ENCODE peak calls at places on chromosomes 16 and 17, in ten cellular contexts. E, U, R, P, Y, J, V, S, Z and T are unnamed samples.

GRCh38 chr16:19437280-19437679 is 19.6 kb downstream of the TMC5 start:
- DNase-seq in E (no peak), Z (no peak), U (no peak), R (no peak), P (no peak), J (no peak), V (no peak), S (no peak), Y (no peak), T (no peak)

GRCh38 chr16:70418274-70418992 is 20.5 kb downstream of the ST3GAL2 start:
- DNase-seq in U (no peak), P (no peak), Z (no peak), E (peak; percentile 78), S (no peak), R (no peak), J (no peak), Y (no peak), V (no peak), T (no peak)

GRCh38 chr17:50037321-50038107 is 18.4 kb upstream of the ITGA3 start:
- DNase-seq in Z (peak; percentile 92), J (peak; percentile 88), P (no peak), R (no peak), E (no peak), Y (peak; percentile 62), U (no peak), S (no peak), V (peak; percentile 77), T (no peak)

GRCh38 chr17:68199837-68200688 is 47.8 kb upstream of the AMZ2 start:
- DNase-seq in Z (no peak), Y (no peak), P (no peak), U (no peak), R (no peak), S (no peak), J (no peak), V (no peak), E (no peak), T (no peak)

GRCh38 chr17:57480438-57481196 is 224.3 kb downstream of the MSI2 start:
- DNase-seq in V (no peak), R (no peak), Z (peak; percentile 55), Y (peak; percentile 19), E (no peak), P (peak; percentile 40), U (no peak), S (no peak), J (peak; percentile 80), T (no peak)

GRCh38 chr16:58843675-58844074 is 109.6 kb upstream of the GOT2 start:
- DNase-seq in J (peak; percentile 53), R (no peak), P (no peak), U (no peak), S (no peak), V (peak; percentile 60), Y (no peak), E (no peak), Z (peak; percentile 7), T (no peak)

GRCh38 chr16:1443403-1443973 is 868 bp downstream of the CCDC154 start:
- DNase-seq in E (no peak), Y (no peak), U (no peak), P (no peak), J (no peak), Z (no peak), S (no peak), R (no peak), V (no peak), T (no peak)

GRCh38 chr16:67606632-67607031 is 38.3 kb upstream of the CARMIL2 start:
- DNase-seq in Y (no peak), Z (peak; percentile 21), U (no peak), R (no peak), S (no peak), E (no peak), V (no peak), P (no peak), J (no peak), T (no peak)

GRCh38 chr17:29071303-29071702 is 28.4 kb downstream of the PIPOX start:
- DNase-seq in S (no peak), Y (no peak), P (no peak), J (no peak), V (no peak), U (no peak), E (no peak), R (no peak), Z (no peak), T (no peak)

GRCh38 chr16:74700206-74701040 is at the start of gene MLKL:
- DNase-seq in V (peak; percentile 66), J (peak; percentile 41), R (no peak), P (no peak), Z (peak; percentile 60), U (peak; percentile 57), E (peak; percentile 77), S (peak; percentile 43), Y (peak; percentile 29), T (peak; percentile 60)
- TF ChIP-seq CTCF in V (no peak), J (peak; percentile 1), R (no peak), P (no peak), Z (no peak), U (no peak), E (peak; percentile 43), S (no peak), Y (peak; percentile 29), T (no peak)

GRCh38 chr16:11967195-11967911 is 2.3 kb downstream of the TNFRSF17 start:
- DNase-seq in R (no peak), U (no peak), Z (no peak), Y (no peak), P (no peak), S (no peak), J (no peak), E (no peak), V (no peak), T (no peak)

GRCh38 chr16:11976850-11977205 is 294 bp downstream of the SNX29 start:
- DNase-seq in E (no peak), J (no peak), V (no peak), R (no peak), S (no peak), Z (no peak), Y (no peak), P (no peak), U (no peak), T (no peak)

GRCh38 chr16:11973065-11973464 is 3.5 kb upstream of the SNX29 start:
- DNase-seq in J (no peak), P (no peak), U (no peak), E (no peak), S (no peak), Z (no peak), R (no peak), Y (no peak), V (no peak), T (no peak)

GRCh38 chr16:11968577-11968976 is 3.6 kb downstream of the TNFRSF17 start:
- DNase-seq in E (no peak), V (no peak), S (no peak), P (no peak), U (no peak), R (no peak), Y (no peak), Z (no peak), J (no peak), T (no peak)

GRCh38 chr16:11972128-11972527 is 4.4 kb upstream of the SNX29 start:
- DNase-seq in R (no peak), P (no peak), S (no peak), E (peak; percentile 67), Z (no peak), Y (no peak), V (peak; percentile 50), U (peak; percentile 18), J (peak; percentile 62), T (no peak)
- TF ChIP-seq CTCF in R (peak; percentile 43), P (peak; percentile 28), S (no peak), E (peak; percentile 65), Z (no peak), Y (no peak), V (peak; percentile 31), U (no peak), J (peak; percentile 62), T (peak; percentile 28)

DNA sequence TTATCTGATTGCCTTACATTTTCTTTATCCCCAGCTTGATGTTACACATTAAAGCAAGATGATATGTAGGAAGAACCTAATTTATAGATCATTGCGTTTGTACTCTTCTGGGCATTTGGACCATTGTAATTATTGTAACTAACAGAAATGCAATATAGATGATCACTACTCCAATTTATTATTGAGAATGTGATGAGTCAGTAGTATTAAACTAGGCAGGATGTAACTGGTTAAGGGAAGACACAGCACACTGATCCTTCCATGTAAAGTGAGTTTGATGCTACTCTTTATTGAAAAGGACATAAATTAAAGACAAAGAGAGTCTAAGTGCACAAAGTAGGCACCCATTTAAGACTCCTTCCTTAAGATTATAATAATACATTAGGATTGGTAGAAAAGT is 223.8 kb downstream of the KIF2B start:
- DNase-seq in J (no peak), E (no peak), Y (no peak), V (no peak), S (no peak), R (no peak), P (no peak), Z (no peak), U (no peak), T (no peak)
- TF ChIP-seq CTCF in J (no peak), E (no peak), Y (no peak), V (no peak), S (no peak), R (no peak), P (no peak), Z (no peak), U (no peak), T (no peak)

GRCh38 chr17:81438688-81439087 is 43.4 kb downstream of the BAHCC1 start:
- DNase-seq in E (no peak), Z (no peak), V (no peak), U (no peak), Y (no peak), P (no peak), R (no peak), S (no peak), J (no peak), T (no peak)

GRCh38 chr17:81440511-81441244 is 45.4 kb downstream of the BAHCC1 start:
- DNase-seq in Y (no peak), E (peak; percentile 97), S (peak; percentile 85), J (no peak), U (peak; percentile 84), V (peak; percentile 63), Z (no peak), P (no peak), R (no peak), T (no peak)

GRCh38 chr17:81438024-81438664 is 42.9 kb downstream of the BAHCC1 start:
- DNase-seq in P (no peak), J (no peak), V (no peak), Y (no peak), Z (no peak), E (no peak), R (no peak), S (no peak), U (no peak), T (no peak)

GRCh38 chr17:81437221-81437651 is 42.0 kb downstream of the BAHCC1 start:
- DNase-seq in U (no peak), J (no peak), Z (no peak), E (no peak), S (no peak), R (no peak), Y (no peak), P (no peak), V (no peak), T (no peak)

DNA sequence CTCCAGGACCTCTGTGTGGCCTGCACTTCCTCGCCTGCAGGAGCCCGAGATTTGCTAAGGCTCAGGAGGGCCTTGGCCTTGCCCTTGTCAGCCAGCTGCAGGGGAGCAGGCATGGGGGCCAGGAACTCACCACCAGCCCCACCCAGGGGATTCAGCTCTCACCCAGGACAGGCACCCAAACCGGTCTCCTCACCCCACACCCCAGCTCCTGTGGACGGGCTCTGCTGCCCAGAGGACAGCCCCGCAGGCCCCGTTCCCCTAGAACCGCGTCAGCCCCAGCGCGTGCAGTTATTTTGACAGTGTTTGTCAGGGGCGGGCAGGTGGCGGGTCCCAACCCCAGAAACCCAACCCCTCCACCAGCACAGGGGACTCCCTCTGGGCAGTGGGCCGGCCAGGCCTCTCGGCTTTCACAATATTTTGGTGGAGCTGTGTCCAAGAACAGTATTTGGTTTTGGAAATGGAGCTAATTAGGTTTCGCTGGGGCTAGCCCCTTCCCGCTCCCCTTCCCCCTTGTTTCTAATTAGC is 44.7 kb downstream of the BAHCC1 start:
- DNase-seq in P (no peak), J (no peak), Z (no peak), R (no peak), U (no peak), E (no peak), Y (no peak), V (no peak), S (no peak), T (no peak)
- TF ChIP-seq CTCF in P (no peak), J (no peak), Z (no peak), R (no peak), U (no peak), E (no peak), Y (no peak), V (no peak), S (no peak), T (no peak)